ENCODE peak calls at places on chromosomes 4 and X, in five cellular contexts. One of them, this sample, is unnamed.
A peak's percentile ranks its signal among the peaks of the same experiment; 100 is the strongest.

GRCh38 chr4:156638332-156638731 is 333.3 kb downstream of the PDGFC start:
- DNase-seq in brain pericyte: no peak
- DNase-seq in MV-4-11: no peak
- DNase-seq in NCI-H510A: no peak
- DNase-seq in neural crest cell: no peak
- DNase-seq in this sample: no peak

GRCh38 chr4:156237192-156237591 is 283.5 kb upstream of the CTSO start:
- DNase-seq in brain pericyte: no peak
- DNase-seq in MV-4-11: no peak
- DNase-seq in NCI-H510A: no peak
- DNase-seq in neural crest cell: no peak
- DNase-seq in this sample: no peak

GRCh38 chr4:143616771-143617170 is 83.7 kb downstream of the FREM3 start:
- DNase-seq in brain pericyte: no peak
- DNase-seq in MV-4-11: peak; percentile 84
- DNase-seq in NCI-H510A: no peak
- DNase-seq in neural crest cell: no peak
- DNase-seq in this sample: no peak

GRCh38 chr4:26239796-26240195 is 81.0 kb upstream of the RBPJ start:
- DNase-seq in brain pericyte: no peak
- DNase-seq in MV-4-11: no peak
- DNase-seq in NCI-H510A: no peak
- DNase-seq in neural crest cell: no peak
- DNase-seq in this sample: no peak

GRCh38 chrX:150777328-150777992 is 84.3 kb downstream of the MTMR1 start:
- DNase-seq in brain pericyte: no peak
- DNase-seq in MV-4-11: no peak
- DNase-seq in NCI-H510A: no peak
- DNase-seq in neural crest cell: no peak
- DNase-seq in this sample: no peak

GRCh38 chr4:145840162-145840768 is 98.4 kb downstream of the ZNF827 start:
- DNase-seq in brain pericyte: no peak
- DNase-seq in MV-4-11: peak; percentile 26
- DNase-seq in NCI-H510A: no peak
- DNase-seq in neural crest cell: no peak
- DNase-seq in this sample: peak; percentile 45

GRCh38 chr4:113563691-113564378 is 197.7 kb downstream of the CAMK2D start:
- DNase-seq in brain pericyte: no peak
- DNase-seq in MV-4-11: peak; percentile 50
- DNase-seq in NCI-H510A: no peak
- DNase-seq in neural crest cell: no peak
- DNase-seq in this sample: no peak

GRCh38 chrX:106415276-106415895 is 196.4 kb upstream of the RADX start:
- DNase-seq in brain pericyte: no peak
- DNase-seq in MV-4-11: peak; percentile 20
- DNase-seq in NCI-H510A: no peak
- DNase-seq in neural crest cell: no peak
- DNase-seq in this sample: no peak

GRCh38 chrX:13658602-13659001 is 5.7 kb downstream of the TCEANC start:
- DNase-seq in brain pericyte: no peak
- DNase-seq in MV-4-11: peak; percentile 53
- DNase-seq in NCI-H510A: no peak
- DNase-seq in neural crest cell: no peak
- DNase-seq in this sample: peak; percentile 0

GRCh38 chr4:143404555-143404954 is 67.9 kb downstream of the GAB1 start:
- DNase-seq in brain pericyte: no peak
- DNase-seq in MV-4-11: no peak
- DNase-seq in NCI-H510A: no peak
- DNase-seq in neural crest cell: no peak
- DNase-seq in this sample: no peak

GRCh38 chr4:41438564-41438963 is 99.4 kb upstream of the LIMCH1 start:
- DNase-seq in brain pericyte: no peak
- DNase-seq in MV-4-11: no peak
- DNase-seq in NCI-H510A: no peak
- DNase-seq in neural crest cell: no peak
- DNase-seq in this sample: no peak

GRCh38 chrX:85379174-85379907 is at the start of gene POF1B:
- DNase-seq in brain pericyte: no peak
- DNase-seq in MV-4-11: no peak
- DNase-seq in NCI-H510A: peak; percentile 0
- DNase-seq in neural crest cell: no peak
- DNase-seq in this sample: peak; percentile 69

This sample was measured in DMS153.